ENCODE peak calls at places on chromosomes 11 and 22, in six cellular contexts. P is colonic mucosa; L is CD8-positive, alpha-beta T cell; E is adipocyte; J is stomach; M is thoracic aorta. H is an unnamed sample. For H3K4me1, the result is how much of the 10 kb centered on the place peaks cover.

GRCh38 chr22:28985581-28986290 is 75.9 kb downstream of the C22orf31 start:
- DNase-seq in J (no peak), M (no peak), E (no peak), P (no peak), L (no peak), H (no peak)

GRCh38 chr11:117183724-117184349 is 5.3 kb downstream of the SIDT2 start:
- DNase-seq in L (no peak), M (no peak), E (no peak), P (peak), J (peak), H (no peak)

GRCh38 chr11:108871152-108871551 is 206.3 kb downstream of the DDX10 start:
- DNase-seq in J (no peak), L (no peak), P (no peak), E (peak), M (no peak), H (peak)

GRCh38 chr22:21687685-21688259 is 22.0 kb downstream of the PPIL2 start:
- DNase-seq in E (no peak), L (no peak), P (no peak), J (no peak), M (no peak), H (no peak)

GRCh38 chr22:30868663-30869385 is 99.8 kb downstream of the MORC2 start:
- DNase-seq in J (no peak), M (no peak), L (no peak), E (peak), P (no peak), H (no peak)

GRCh38 chr11:46149342-46149741 is 28.1 kb upstream of the PHF21A start:
- DNase-seq in P (no peak), L (no peak), E (no peak), J (no peak), M (no peak), H (no peak)

GRCh38 chr11:72972541-72973128 is 158.4 kb downstream of the ATG16L2 start:
- DNase-seq in P (no peak), E (peak), L (no peak), M (no peak), J (no peak), H (no peak)

GRCh38 chr11:122814401-122814800 is 23.9 kb upstream of the CRTAM start:
- DNase-seq in M (no peak), E (no peak), J (no peak), L (no peak), P (no peak), H (no peak)

GRCh38 chr11:64025205-64025604 is 10.5 kb upstream of the FLRT1 start:
- DNase-seq in J (no peak), E (no peak), M (no peak), L (no peak), P (no peak), H (no peak)

GRCh38 chr11:87020336-87020735 is 17.4 kb upstream of the TMEM135 start:
- DNase-seq in P (no peak), E (peak), L (no peak), M (no peak), J (no peak), H (no peak)

GRCh38 chr11:14150878-14151277 is 188.4 kb downstream of the SPON1 start:
- DNase-seq in J (no peak), L (no peak), E (no peak), M (no peak), P (no peak), H (no peak)

GRCh38 chr22:22168190-22168940 is 76.2 kb upstream of the VPREB1 start:
- DNase-seq in L (no peak), E (peak), J (no peak), M (no peak), P (no peak), H (no peak)

GRCh38 chr11:70176940-70177689 is 26.0 kb upstream of the FADD start:
- DNase-seq in J (peak), M (no peak), L (no peak), P (peak), E (peak), H (peak)

GRCh38 chr11:76902121-76903014 is 41.6 kb downstream of the ACER3 start:
- DNase-seq in L (no peak), E (no peak), P (no peak), M (no peak), J (no peak), H (no peak)

GRCh38 chr11:68282141-68282860 is 10.5 kb upstream of the C11orf24 start:
- DNase-seq in P (no peak), L (no peak), J (no peak), E (no peak), M (no peak), H (no peak)

GRCh38 chr11:129815596-129816461 is at the start of gene TMEM45B:
- DNase-seq in P (peak), M (no peak), L (peak), J (peak), E (no peak), H (no peak)

GRCh38 chr22:19178065-19178658 is 374 bp downstream of the SLC25A1 start:
- DNase-seq in L (peak), J (peak), P (peak), E (peak), M (no peak), H (peak)

GRCh38 chr22:40220316-40221054 is 42.8 kb downstream of the TNRC6B start:
- DNase-seq in L (no peak), P (no peak), E (no peak), M (no peak), J (no peak), H (peak)

GRCh38 chr11:35166369-35167360 is 27.7 kb downstream of the CD44 start:
- DNase-seq in J (no peak), P (no peak), E (peak), L (no peak), M (peak), H (peak)

GRCh38 chr11:15468471-15468870 is 353.7 kb downstream of the INSC start:
- DNase-seq in P (no peak), L (no peak), M (no peak), E (peak), J (no peak), H (no peak)

GRCh38 chr11:45648931-45649330 is 16.5 kb downstream of the CHST1 start:
- DNase-seq in J (no peak), E (no peak), M (no peak), L (no peak), P (no peak), H (no peak)

GRCh38 chr11:61917357-61918109 is at the start of gene RAB3IL1:
- DNase-seq in P (peak), E (peak), L (no peak), M (no peak), J (peak), H (peak)

GRCh38 chr11:57224537-57224936 is 12.5 kb downstream of the APLNR start:
- DNase-seq in E (peak), L (no peak), M (no peak), P (no peak), J (no peak), H (peak)

GRCh38 chr11:129373489-129373953 is 2.1 kb upstream of the BARX2 start:
- DNase-seq in L (no peak), J (no peak), E (peak), P (no peak), M (no peak), H (no peak)

GRCh38 chr22:37377927-37378326 is 49.4 kb downstream of the ELFN2 start:
- DNase-seq in J (no peak), M (no peak), P (no peak), L (no peak), E (no peak), H (no peak)

GRCh38 chr11:59368238-59369022 is 9.7 kb downstream of the OR5AN1 start:
- DNase-seq in E (no peak), L (no peak), M (no peak), J (no peak), P (no peak), H (no peak)

GRCh38 chr11:128421577-128421976 is 165.8 kb downstream of the ETS1 start:
- DNase-seq in J (no peak), M (no peak), L (no peak), E (peak), P (no peak), H (peak)

GRCh38 chr11:3686751-3687150 is 15.6 kb upstream of the CHRNA10 start:
- DNase-seq in P (no peak), J (no peak), L (no peak), M (no peak), E (no peak), H (no peak)

GRCh38 chr11:78476066-78476465 is 58.4 kb upstream of the GAB2 start:
- DNase-seq in E (no peak), L (no peak), J (peak), M (no peak), P (no peak), H (no peak)

GRCh38 chr11:126808851-126809250 is 191.7 kb downstream of the KIRREL3 start:
- DNase-seq in J (no peak), L (no peak), E (no peak), P (no peak), M (no peak), H (no peak)

GRCh38 chr11:2301631-2302272 is at the start of the genes C11orf21 and TSPAN32:
- DNase-seq in P (peak), L (peak), J (peak), M (no peak), E (peak), H (no peak)

GRCh38 chr11:2300290-2300935 is 1.3 kb downstream of the C11orf21 start:
- DNase-seq in L (no peak), J (peak), E (no peak), M (no peak), P (peak), H (no peak)

GRCh38 chr11:2299773-2300172 is 1.9 kb downstream of the C11orf21 start:
- DNase-seq in L (no peak), E (no peak), M (no peak), J (peak), P (no peak), H (no peak)

GRCh38 chr11:2302280-2302843 is 549 bp downstream of the TSPAN32 start:
- DNase-seq in E (no peak), L (no peak), P (peak), J (no peak), M (no peak), H (peak)

DNA sequence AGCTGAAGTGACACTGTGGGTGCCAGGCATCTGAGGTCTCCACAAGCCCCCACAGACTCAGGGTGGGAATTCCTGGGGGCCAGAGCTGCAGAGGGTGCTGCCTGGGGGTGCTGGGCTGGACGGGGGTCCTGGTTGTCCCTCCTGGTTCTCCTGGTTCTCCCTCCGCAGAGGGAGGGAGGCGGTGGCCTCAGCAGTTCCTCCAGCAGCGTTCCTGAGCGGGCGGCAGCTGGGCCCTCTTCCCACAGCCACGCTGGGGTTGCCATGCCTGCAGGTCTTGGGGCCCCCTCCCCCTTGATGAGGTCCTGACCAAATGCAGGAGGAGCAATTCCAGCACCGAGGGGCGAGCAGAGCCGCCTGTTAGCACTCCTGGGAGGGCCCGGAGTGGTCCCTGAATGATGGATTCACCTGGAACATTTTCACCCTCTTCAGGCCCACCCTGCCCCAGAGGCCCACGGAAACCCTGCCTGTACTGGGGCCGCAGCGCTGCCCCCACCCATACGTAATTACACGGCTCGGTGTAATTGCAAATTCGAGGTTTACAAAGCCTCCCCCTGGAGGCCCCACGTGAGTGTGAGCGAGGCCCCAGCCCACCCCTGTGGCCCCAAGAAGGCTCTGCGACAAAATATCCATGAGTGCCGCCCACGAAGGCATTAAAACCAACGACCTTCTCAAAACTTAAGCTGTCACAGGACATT is 635 bp downstream of the C11orf21 start:
- DNase-seq in J (peak), E (no peak), L (no peak), M (no peak), P (no peak), H (peak)
- H3K4me3 ChIP-seq in J (peak), E (no peak), L (peak), M (peak), P (peak), H (no peak)

GRCh38 chr11:43578346-43579170 is 102.0 kb upstream of the HSD17B12 start:
- DNase-seq in J (no peak), L (no peak), P (no peak), E (peak), M (no peak), H (no peak)
- H3K4me1 ChIP-seq in J (half or more), L (under half), P (under half), E (under half), M (under half), H (under half)

GRCh38 chr11:118530180-118530682 is 761 bp upstream of the TMEM25 start:
- DNase-seq in E (no peak), M (no peak), L (no peak), P (peak), J (peak), H (no peak)

GRCh38 chr11:118530683-118531596 is at the start of gene TMEM25:
- DNase-seq in M (no peak), P (peak), E (peak), L (peak), J (peak), H (no peak)

GRCh38 chr11:118531597-118532084 is 649 bp downstream of the TMEM25 start:
- DNase-seq in M (no peak), L (no peak), E (no peak), J (no peak), P (no peak), H (no peak)

GRCh38 chr11:118532852-118533768 is 2.1 kb downstream of the TMEM25 start:
- DNase-seq in J (no peak), E (no peak), P (no peak), M (no peak), L (no peak), H (no peak)

GRCh38 chr11:118532091-118532490 is 1.1 kb downstream of the TMEM25 start:
- DNase-seq in J (no peak), E (no peak), L (no peak), P (no peak), M (no peak), H (no peak)
- H3K4me3 ChIP-seq in J (peak), E (no peak), L (no peak), P (peak), M (peak), H (no peak)

DNA sequence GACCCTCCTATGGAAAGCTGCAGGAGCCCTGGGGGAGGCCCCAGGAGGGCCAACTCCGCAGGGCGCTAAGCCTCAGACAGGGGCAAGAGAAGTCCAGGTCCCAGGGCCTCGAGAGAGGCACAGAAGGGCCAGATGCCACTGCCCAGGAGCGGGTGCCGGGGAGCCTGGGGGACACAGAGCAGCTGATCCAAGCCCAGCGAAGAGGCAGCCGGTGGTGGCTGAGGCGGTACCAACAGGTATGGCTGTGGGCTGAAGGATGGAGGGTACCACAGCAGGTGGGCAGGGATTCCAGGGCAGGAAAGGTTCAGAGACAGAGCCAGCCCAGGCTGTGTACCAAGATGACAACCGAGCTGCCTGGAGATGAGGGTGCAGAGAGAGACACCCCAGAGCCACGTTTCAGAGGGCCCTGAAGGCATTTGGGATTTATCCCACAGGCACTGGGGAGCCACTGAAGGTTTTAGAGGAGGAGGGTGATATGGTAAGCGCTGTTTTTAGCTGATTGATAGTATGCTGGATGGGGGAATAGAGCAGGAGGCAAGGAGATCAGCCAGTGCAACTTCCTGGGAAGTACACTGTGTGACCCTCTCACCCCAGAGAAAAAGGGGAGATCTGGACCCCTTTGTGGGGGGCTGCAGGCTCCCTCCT is 421 bp downstream of the C11orf86 start:
- DNase-seq in L (no peak), E (no peak), J (no peak), M (no peak), P (no peak), H (no peak)
- H3K4me1 ChIP-seq in L (under half), E (under half), J (under half), M (under half), P (under half), H (under half)

DNA sequence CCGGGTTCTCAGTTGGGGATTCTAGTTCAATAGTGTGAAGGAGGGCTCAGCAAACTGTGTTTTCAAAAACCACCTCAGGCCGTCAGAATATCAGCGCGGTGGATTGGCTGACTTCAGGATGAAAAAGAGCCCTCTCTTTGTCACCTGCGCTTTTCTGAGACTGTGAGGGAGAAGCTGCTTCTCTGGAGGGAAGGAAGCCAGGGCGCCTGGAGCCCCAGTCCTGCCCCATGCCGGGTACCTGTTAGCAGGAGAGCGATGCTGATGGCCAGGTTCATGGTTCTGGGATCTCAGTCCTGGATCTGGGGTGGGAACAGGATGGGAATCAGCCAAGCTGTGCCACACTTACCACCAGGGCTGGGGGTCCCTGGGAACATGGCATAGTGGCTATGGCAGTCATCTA is 2.3 kb downstream of the THY1 start:
- DNase-seq in M (no peak), L (no peak), J (no peak), P (no peak), E (no peak), H (no peak)
- H3K4me3 ChIP-seq in M (no peak), L (no peak), J (no peak), P (no peak), E (peak), H (no peak)

GRCh38 chr22:23825246-23825905 is 13.4 kb downstream of the DERL3 start:
- DNase-seq in J (no peak), E (no peak), L (no peak), M (no peak), P (no peak), H (no peak)

GRCh38 chr22:23824476-23825245 is 14.1 kb downstream of the DERL3 start:
- DNase-seq in M (no peak), E (no peak), L (no peak), J (no peak), P (no peak), H (no peak)

GRCh38 chr22:23828800-23829680 is 9.8 kb downstream of the DERL3 start:
- DNase-seq in J (no peak), M (no peak), L (no peak), E (no peak), P (no peak), H (no peak)

GRCh38 chr22:23827351-23827995 is 11.3 kb downstream of the DERL3 start:
- DNase-seq in M (no peak), E (no peak), L (no peak), J (no peak), P (no peak), H (no peak)

DNA sequence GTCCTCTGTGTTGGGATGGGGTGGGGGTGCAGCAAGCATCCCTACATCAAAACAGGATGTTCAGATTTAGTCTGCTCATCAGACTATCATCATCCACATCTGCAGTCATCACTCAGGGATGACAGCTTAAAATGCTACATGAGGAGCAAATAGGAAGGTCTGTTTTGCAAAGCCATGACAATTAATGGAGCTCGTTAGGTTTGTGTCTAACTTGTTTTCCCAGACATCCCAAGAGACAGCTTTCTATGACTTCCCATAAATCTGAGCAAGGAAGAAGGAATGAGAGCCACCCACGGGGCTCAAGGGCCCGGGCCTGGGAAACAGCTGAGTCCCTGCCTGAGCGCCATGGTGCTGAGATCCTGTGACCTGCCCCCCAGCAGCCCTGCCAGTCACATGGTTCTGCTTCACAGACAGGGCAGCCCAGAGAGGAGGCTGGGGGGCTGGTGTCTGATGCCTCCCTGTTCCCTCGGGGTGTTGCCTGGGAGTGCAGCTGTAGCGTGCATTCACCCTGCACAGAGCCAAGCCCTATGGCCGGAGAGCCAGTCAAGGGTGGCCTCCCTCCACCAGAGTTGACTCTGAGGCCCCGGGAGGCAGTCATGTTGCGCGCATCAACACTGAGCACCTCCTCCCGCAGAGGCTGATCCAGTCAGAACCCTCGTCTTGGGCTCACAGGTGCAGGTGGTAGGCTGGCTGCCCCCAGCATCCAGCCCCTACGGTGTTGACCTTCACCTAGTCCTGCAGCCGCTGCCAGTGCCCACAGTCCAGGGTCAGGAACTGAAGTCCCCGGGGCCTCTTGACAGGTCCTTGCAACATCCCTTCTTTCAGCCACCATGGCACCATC is 12.1 kb downstream of the DERL3 start:
- DNase-seq in E (no peak), M (no peak), J (no peak), L (no peak), P (no peak), H (peak)
- H3K4me1 ChIP-seq in E (half or more), M (under half), J (under half), L (under half), P (under half), H (under half)

H was measured in SJSA1.